ENCODE peak calls at places on chromosomes 12 and 14, in ten cellular contexts. B is PC-3; W is stimulated activated naive B cell treated with anti-CD40 and anti-IgM and Interleukin-4, amounts not matched to agents 10 μg/mL and 1 μg/mL and 100 μg/mL, for 72 hours; J is GM12865; T is NCI-H510A; U is left cardiac atrium; Y is transverse colon; R is iPS DF 6.9; N is NCI-H748 treated with DMSO at 0.1 percent for 48 hours; E is head of caudate nucleus. P is an unnamed sample.
A peak's percentile ranks its signal among the peaks of the same experiment; 100 is the strongest.

GRCh38 chr12:104381721-104382480 is 74.8 kb upstream of the CHST11 start:
- DNase-seq in B (peak; percentile 96), W (peak; percentile 71), J (peak; percentile 87), T (peak; percentile 44), U (peak; percentile 76), Y (peak; percentile 82), R (peak; percentile 85), N (peak; percentile 79), E (peak; percentile 83), P (no peak)

GRCh38 chr12:88946377-88946997 is 366.2 kb upstream of the KITLG start:
- DNase-seq in B (no peak), W (no peak), J (peak; percentile 48), T (no peak), U (no peak), Y (no peak), R (no peak), N (no peak), E (no peak), P (no peak)

GRCh38 chr14:77541905-77542304 is 43.3 kb upstream of the ISM2 start:
- DNase-seq in B (no peak), W (no peak), J (no peak), T (no peak), U (no peak), Y (no peak), R (no peak), N (no peak), E (no peak), P (no peak)

GRCh38 chr14:64612021-64612380 is 62.2 kb downstream of the PPP1R36 start:
- DNase-seq in B (peak; percentile 53), W (no peak), J (no peak), T (no peak), U (no peak), Y (no peak), R (no peak), N (no peak), E (no peak), P (no peak)

GRCh38 chr12:10272466-10272865 is 35.2 kb upstream of the KLRD1 start:
- DNase-seq in B (no peak), W (no peak), J (no peak), T (no peak), U (no peak), Y (no peak), R (no peak), N (no peak), E (no peak), P (no peak)

GRCh38 chr14:36207500-36207899 is 31.0 kb upstream of the PTCSC3 start:
- DNase-seq in B (peak; percentile 51), W (no peak), J (no peak), T (no peak), U (no peak), Y (no peak), R (no peak), N (peak; percentile 54), E (no peak), P (peak; percentile 7)

GRCh38 chr14:74667758-74668157 is 45.1 kb downstream of the AREL1 start:
- DNase-seq in B (no peak), W (no peak), J (no peak), T (no peak), U (no peak), Y (no peak), R (no peak), N (no peak), E (no peak), P (no peak)

GRCh38 chr14:100692859-100693558 is 33.7 kb upstream of the DLK1 start:
- DNase-seq in B (peak; percentile 98), W (no peak), J (no peak), T (peak; percentile 95), U (no peak), Y (no peak), R (no peak), N (peak; percentile 69), E (no peak), P (peak; percentile 91)

GRCh38 chr14:100864960-100865681 is 38.4 kb downstream of the RTL1 start:
- DNase-seq in B (peak; percentile 42), W (no peak), J (no peak), T (no peak), U (no peak), Y (no peak), R (no peak), N (no peak), E (no peak), P (no peak)

GRCh38 chr12:121227294-121227693 is 17.4 kb downstream of the P2RX4 start:
- DNase-seq in B (peak; percentile 91), W (no peak), J (peak; percentile 94), T (peak; percentile 95), U (no peak), Y (peak; percentile 84), R (no peak), N (peak; percentile 39), E (no peak), P (no peak)

GRCh38 chr12:8622681-8623080 is 10.0 kb upstream of the AICDA start:
- DNase-seq in B (no peak), W (no peak), J (no peak), T (no peak), U (no peak), Y (no peak), R (no peak), N (no peak), E (no peak), P (no peak)

GRCh38 chr14:95140060-95140858 is 17.1 kb downstream of the DICER1 start:
- DNase-seq in B (peak; percentile 18), W (no peak), J (no peak), T (no peak), U (no peak), Y (no peak), R (no peak), N (no peak), E (no peak), P (no peak)

GRCh38 chr14:53890611-53891091 is 66.0 kb downstream of the BMP4 start:
- DNase-seq in B (no peak), W (no peak), J (peak; percentile 69), T (no peak), U (no peak), Y (no peak), R (peak; percentile 25), N (no peak), E (no peak), P (no peak)

GRCh38 chr12:82458101-82458500 is 99.8 kb downstream of the METTL25 start:
- DNase-seq in B (peak; percentile 13), W (no peak), J (no peak), T (no peak), U (no peak), Y (no peak), R (no peak), N (no peak), E (no peak), P (no peak)

GRCh38 chr14:94572637-94573303 is 8.5 kb upstream of the SERPINA5 start:
- DNase-seq in B (no peak), W (no peak), J (no peak), T (no peak), U (no peak), Y (no peak), R (no peak), N (no peak), E (no peak), P (no peak)

GRCh38 chr12:95102916-95103671 is 29.7 kb upstream of the NR2C1 start:
- DNase-seq in B (peak; percentile 99), W (peak; percentile 46), J (peak; percentile 86), T (peak; percentile 76), U (no peak), Y (peak; percentile 19), R (no peak), N (peak; percentile 71), E (no peak), P (peak; percentile 83)

GRCh38 chr14:64293976-64294671 is at the start of gene ESR2:
- DNase-seq in B (peak; percentile 29), W (peak; percentile 39), J (peak; percentile 56), T (no peak), U (peak; percentile 27), Y (peak; percentile 37), R (no peak), N (peak; percentile 27), E (no peak), P (no peak)

GRCh38 chr12:26740991-26741390 is 92.0 kb downstream of the ITPR2 start:
- DNase-seq in B (no peak), W (no peak), J (no peak), T (peak; percentile 59), U (no peak), Y (no peak), R (no peak), N (peak; percentile 4), E (no peak), P (no peak)

GRCh38 chr12:116861331-116861730 is 19.9 kb downstream of the HRK start:
- DNase-seq in B (peak; percentile 54), W (peak; percentile 73), J (peak; percentile 78), T (peak; percentile 69), U (peak; percentile 57), Y (peak; percentile 21), R (no peak), N (no peak), E (peak; percentile 39), P (no peak)

GRCh38 chr12:84919271-84919670 is 6.7 kb upstream of the SLC6A15 start:
- DNase-seq in B (peak; percentile 48), W (no peak), J (no peak), T (no peak), U (no peak), Y (no peak), R (no peak), N (no peak), E (no peak), P (no peak)

GRCh38 chr14:102071283-102071998 is 15.4 kb downstream of the HSP90AA1 start:
- DNase-seq in B (peak; percentile 92), W (no peak), J (no peak), T (no peak), U (no peak), Y (no peak), R (no peak), N (no peak), E (no peak), P (peak; percentile 77)

GRCh38 chr12:122990961-122991622 is 10.6 kb downstream of the ARL6IP4 start:
- DNase-seq in B (no peak), W (no peak), J (no peak), T (no peak), U (no peak), Y (no peak), R (no peak), N (no peak), E (no peak), P (no peak)

GRCh38 chr14:105433161-105433605 is 13.6 kb downstream of the MTA1 start:
- DNase-seq in B (no peak), W (no peak), J (no peak), T (no peak), U (no peak), Y (no peak), R (no peak), N (no peak), E (no peak), P (no peak)

GRCh38 chr14:76877871-76878270 is 51.7 kb downstream of the LRRC74A start:
- DNase-seq in B (no peak), W (no peak), J (no peak), T (no peak), U (no peak), Y (no peak), R (no peak), N (no peak), E (no peak), P (no peak)

GRCh38 chr12:87283111-87283510 is 746.1 kb downstream of the C12orf50 start:
- DNase-seq in B (no peak), W (no peak), J (no peak), T (no peak), U (no peak), Y (no peak), R (no peak), N (no peak), E (no peak), P (no peak)

GRCh38 chr12:127133675-127134335 is 1133.2 kb upstream of the TMEM132C start:
- DNase-seq in B (peak; percentile 35), W (no peak), J (no peak), T (no peak), U (no peak), Y (no peak), R (no peak), N (no peak), E (no peak), P (no peak)

GRCh38 chr14:105529506-105530445 is 3.4 kb downstream of the TMEM121 start:
- DNase-seq in B (no peak), W (no peak), J (peak; percentile 72), T (no peak), U (peak; percentile 40), Y (peak; percentile 20), R (no peak), N (no peak), E (no peak), P (no peak)

GRCh38 chr14:92516344-92516965 is 2.9 kb downstream of the RIN3 start:
- DNase-seq in B (no peak), W (no peak), J (no peak), T (no peak), U (no peak), Y (no peak), R (no peak), N (no peak), E (no peak), P (no peak)